ENCODE peak calls at places on chromosomes 6 and 20, in six cellular contexts. P, W, T, U, N and A are unnamed samples. For H3K27me3, the result is how much of the 10 kb centered on the place peaks cover.

GRCh38 chr6:90397929-90398674 is 101.5 kb upstream of the BACH2 start:
- DNase-seq in N (no peak), T (no peak), P (no peak), U (peak), W (no peak), A (peak)

GRCh38 chr6:106026748-106027147 is 59.4 kb upstream of the PRDM1 start:
- DNase-seq in P (no peak), U (peak), N (no peak), T (no peak), W (no peak), A (no peak)

GRCh38 chr6:121932071-121933009 is 467.1 kb upstream of the HSF2 start:
- DNase-seq in N (peak), T (peak), U (no peak), P (peak), W (peak), A (no peak)

GRCh38 chr6:129517288-129517687 is 192.7 kb downstream of the ARHGAP18 start:
- DNase-seq in P (peak), W (no peak), U (no peak), N (no peak), T (no peak), A (no peak)

GRCh38 chr6:149451361-149452061 is 33.3 kb downstream of the ZC3H12D start:
- DNase-seq in T (no peak), N (peak), U (no peak), W (no peak), P (peak), A (no peak)

GRCh38 chr6:157269261-157269794 is 54.0 kb downstream of the TMEM242 start:
- DNase-seq in N (peak), T (peak), W (peak), P (peak), U (peak), A (no peak)

GRCh38 chr6:34317882-34318491 is 69.2 kb upstream of the SMIM29 start:
- DNase-seq in N (no peak), P (peak), U (no peak), W (no peak), T (no peak), A (no peak)

GRCh38 chr6:107392069-107392468 is 67.3 kb downstream of the PDSS2 start:
- DNase-seq in T (no peak), U (no peak), N (no peak), W (no peak), P (no peak), A (no peak)

GRCh38 chr6:168054663-168055560 is 24.1 kb downstream of the FRMD1 start:
- DNase-seq in W (peak), T (peak), P (peak), N (peak), U (no peak), A (no peak)

GRCh38 chr6:128036808-128037570 is 136.1 kb upstream of the THEMIS start:
- DNase-seq in P (peak), W (no peak), T (no peak), U (no peak), N (no peak), A (no peak)

DNA sequence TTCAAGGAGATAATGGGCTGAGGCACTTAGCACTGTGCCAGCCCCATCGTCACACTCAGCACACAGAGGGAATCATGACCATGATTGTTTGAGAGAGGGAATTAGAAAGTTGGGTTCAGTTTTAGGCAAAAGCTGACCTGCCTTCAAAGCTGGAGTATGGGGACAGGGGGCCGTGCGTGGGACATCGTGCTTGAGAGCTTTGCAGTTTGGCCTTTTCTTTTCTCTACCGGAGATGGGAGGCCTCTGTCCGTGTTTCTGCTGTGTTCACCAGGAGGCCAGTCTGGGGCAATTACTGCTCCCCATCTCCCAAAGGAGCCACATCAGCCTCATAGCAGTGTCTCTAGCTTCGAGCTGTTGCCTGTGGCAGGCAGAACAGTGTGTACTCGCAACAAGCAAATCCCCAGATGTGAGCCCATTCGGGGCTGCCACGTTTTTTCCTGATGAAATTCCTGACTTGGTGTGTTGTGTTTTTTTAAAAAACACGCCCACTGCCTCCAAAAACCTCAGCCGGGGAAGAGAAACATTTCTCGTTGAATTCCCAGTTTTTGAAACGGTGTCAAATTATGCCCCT is 20.2 kb downstream of the EYA2 start:
- DNase-seq in U (no peak), N (peak), T (no peak), P (no peak), W (no peak), A (no peak)
- H3K27ac ChIP-seq in U (no peak), N (no peak), T (no peak), P (no peak), W (no peak), A (no peak)

GRCh38 chr6:132334517-132334876 is 66.8 kb downstream of the MOXD1 start:
- DNase-seq in N (no peak), T (no peak), W (no peak), P (no peak), U (no peak), A (no peak)

GRCh38 chr6:132330759-132331158 is 70.5 kb downstream of the MOXD1 start:
- DNase-seq in T (no peak), N (no peak), P (no peak), U (peak), W (no peak), A (no peak)

GRCh38 chr6:132333639-132334516 is 67.4 kb downstream of the MOXD1 start:
- DNase-seq in P (peak), T (peak), W (peak), N (peak), U (peak), A (no peak)
- H3K4me3 ChIP-seq in P (no peak), T (no peak), W (no peak), N (no peak), U (no peak), A (no peak)

DNA sequence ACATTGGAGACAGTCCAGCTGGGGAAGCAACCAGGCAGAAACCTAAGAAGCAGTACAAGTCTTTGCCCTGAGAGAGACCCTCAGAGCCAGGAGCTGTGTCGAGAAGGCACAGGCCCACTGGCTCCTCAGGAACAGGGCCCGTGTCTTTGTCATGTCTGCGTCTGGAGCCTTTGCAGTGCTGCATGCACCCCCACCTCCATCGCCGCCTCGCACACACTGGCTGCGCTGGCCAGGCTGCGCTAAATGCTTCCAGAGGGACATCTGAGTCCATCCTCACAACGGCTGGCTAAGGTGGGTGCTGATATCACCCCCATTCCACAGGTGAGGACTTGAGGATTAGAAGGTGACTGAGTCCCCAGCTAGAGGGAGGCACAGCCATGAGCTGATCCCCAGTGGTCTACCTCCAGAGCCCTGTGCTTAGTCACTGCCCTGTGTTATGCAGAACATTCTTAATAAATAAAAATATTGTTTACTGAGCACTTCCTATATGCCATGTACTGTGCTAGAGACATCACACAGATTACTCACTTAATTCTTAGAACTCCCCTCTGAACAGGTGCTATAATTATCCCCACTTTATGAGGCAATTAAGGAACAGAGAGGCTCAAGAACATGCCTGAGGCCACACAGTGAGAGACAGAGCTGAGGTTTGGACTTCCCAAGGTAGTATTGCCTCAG is 27.6 kb downstream of the GABRR2 start:
- DNase-seq in T (no peak), W (no peak), U (no peak), P (no peak), N (no peak), A (no peak)
- H3K27me3 ChIP-seq in T (under half), W (under half), U (under half), P (under half), N (under half), A (under half)

DNA sequence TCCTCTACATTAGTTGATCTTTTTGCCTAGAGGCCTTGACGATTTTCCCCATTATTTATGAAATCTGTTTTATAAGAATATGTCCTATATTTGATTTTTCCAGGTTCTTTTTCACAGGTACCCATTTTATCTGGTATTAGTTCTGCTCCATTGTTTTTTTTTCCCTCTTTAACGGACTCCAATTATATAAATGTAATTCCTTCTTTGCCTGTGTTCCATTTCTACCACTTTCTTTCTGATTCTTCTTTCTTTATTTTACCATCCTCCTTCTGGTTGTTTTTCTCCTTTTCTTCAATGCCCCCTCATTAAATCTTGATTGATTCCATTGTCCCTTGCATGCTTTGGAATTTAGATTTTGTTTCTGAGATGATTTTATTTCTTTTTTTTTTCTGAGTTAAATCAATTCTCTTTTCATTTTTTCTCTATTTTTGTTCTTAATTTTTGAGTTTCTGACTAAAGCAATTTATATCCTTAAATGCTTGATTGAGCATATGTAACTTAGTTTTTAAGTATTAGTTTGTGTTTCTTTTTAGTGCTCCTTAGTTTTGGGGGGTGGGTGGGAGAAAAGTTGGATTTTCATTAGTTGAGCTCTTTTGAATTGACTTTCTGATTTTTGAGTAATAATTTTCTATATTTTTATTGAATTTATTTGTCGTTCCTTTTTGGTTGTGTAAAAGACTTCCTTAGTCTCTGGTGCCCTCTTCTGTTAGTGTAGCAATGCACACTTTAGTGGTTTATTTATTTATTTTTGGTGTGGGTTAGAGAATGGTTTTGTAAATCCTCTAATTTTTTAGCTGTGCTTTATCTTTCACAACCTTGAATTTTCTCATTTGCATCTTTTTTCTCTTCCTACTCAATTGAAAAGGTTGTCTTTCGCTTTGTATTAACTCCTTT is 140.8 kb downstream of the FARS2 start:
- DNase-seq in T (no peak), P (peak), N (no peak), U (no peak), W (no peak), A (no peak)
- H3K27ac ChIP-seq in T (no peak), P (no peak), N (no peak), U (no peak), W (no peak), A (no peak)

DNA sequence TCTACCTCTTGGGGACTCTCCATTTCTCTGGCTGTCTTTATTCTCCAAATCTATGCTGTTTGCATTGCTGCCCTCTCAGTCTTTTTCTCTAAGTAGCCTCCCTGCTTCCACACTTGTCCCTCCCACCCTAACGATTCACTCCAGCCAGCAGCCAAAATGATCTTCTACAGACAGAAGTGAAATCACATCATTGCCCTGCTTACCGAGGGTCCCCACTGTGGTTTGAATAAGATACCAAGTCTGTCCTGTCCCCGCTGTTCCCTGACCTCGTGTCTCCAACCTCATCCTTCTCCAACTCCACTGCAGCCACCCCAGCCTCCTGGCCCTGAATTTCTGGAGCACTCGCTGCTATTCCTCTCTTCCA is 11.5 kb upstream of the OCSTAMP start:
- DNase-seq in W (no peak), T (no peak), U (no peak), N (no peak), P (no peak), A (no peak)
- H3K4me3 ChIP-seq in W (peak), T (no peak), U (no peak), N (peak), P (no peak), A (no peak)

DNA sequence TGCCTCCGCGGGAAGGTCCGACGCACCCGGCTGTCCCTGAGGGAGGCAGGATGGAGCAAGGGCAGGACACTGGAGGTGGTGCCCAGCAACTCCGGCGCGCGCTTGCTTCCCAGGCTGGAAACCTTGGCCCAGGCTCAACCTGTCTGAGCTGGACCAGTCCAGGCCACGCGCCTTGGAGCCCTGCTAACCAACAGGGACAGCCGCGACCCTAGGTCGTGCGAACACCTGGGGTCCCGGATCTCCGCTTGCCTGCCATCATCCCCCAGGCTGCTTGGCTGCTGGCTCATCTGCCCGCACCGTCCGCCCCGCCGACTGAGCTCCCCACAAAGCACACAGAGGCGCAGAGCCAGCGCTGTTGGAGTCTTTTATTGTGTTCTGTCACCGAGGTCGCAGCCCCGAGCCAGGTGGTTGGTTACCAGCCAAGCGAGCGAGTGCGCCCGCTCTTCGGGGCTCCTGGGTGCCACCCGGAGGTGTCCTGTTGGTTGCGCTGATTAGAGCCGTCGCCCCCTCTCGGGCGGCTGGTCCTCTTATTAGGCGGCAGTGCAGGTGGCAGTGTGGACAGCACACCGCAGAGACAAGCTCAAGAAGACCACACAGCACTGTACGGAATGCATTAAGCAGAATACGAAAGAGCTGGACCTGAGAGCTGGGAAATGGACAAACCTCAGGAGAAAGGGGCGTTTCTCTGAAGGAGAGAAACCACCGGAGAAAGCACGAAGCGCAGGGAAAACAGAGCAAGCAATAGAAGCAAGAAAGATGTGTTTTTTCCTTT is 3.8 kb downstream of the COL12A1 start:
- DNase-seq in P (peak), N (peak), W (no peak), U (peak), T (peak), A (no peak)
- H3K27me3 ChIP-seq in P (half or more), N (under half), W (under half), U (under half), T (under half), A (under half)